ENCODE peak calls at places on chromosomes 4 and X, in four cellular contexts. V is osteocyte, C is smooth muscle cell of the brain vasculature, P is T-helper 17 cell. Z is an unnamed sample.

GRCh38 chr4:114924311-114924710 is 189.1 kb downstream of the NDST4 start:
- DNase-seq in V (no peak), C (peak), P (no peak), Z (no peak)

GRCh38 chr4:144288011-144288903 is 147.7 kb upstream of the GYPA start:
- DNase-seq in V (no peak), C (no peak), P (no peak), Z (no peak)

GRCh38 chr4:16677545-16677944 is 220.9 kb downstream of the LDB2 start:
- DNase-seq in V (no peak), C (no peak), P (no peak), Z (no peak)

GRCh38 chrX:118231464-118231863 is 114.4 kb upstream of the WDR44 start:
- DNase-seq in V (no peak), C (no peak), P (no peak), Z (no peak)

GRCh38 chr4:27149541-27150212 is 289.0 kb downstream of the STIM2 start:
- DNase-seq in V (no peak), C (no peak), P (no peak), Z (no peak)

GRCh38 chr4:80540785-80541469 is 205.4 kb downstream of the CFAP299 start:
- DNase-seq in V (no peak), C (no peak), P (no peak), Z (no peak)

GRCh38 chr4:188455353-188455752 is 316.1 kb downstream of the TRIML1 start:
- DNase-seq in V (no peak), C (no peak), P (no peak), Z (no peak)

GRCh38 chrX:130165181-130165702 is 399 bp downstream of the AIFM1 start:
- DNase-seq in V (no peak), C (no peak), P (no peak), Z (no peak)

GRCh38 chr4:186021461-186022167 is 47.3 kb upstream of the TLR3 start:
- DNase-seq in V (peak), C (no peak), P (no peak), Z (no peak)

GRCh38 chrX:64977830-64978229 is 1.6 kb upstream of the ZC4H2 start:
- DNase-seq in V (no peak), C (no peak), P (no peak), Z (no peak)

GRCh38 chrX:25860322-25860721 is 277.8 kb upstream of the MAGEB18 start:
- DNase-seq in V (no peak), C (no peak), P (no peak), Z (no peak)

GRCh38 chr4:10524196-10524833 is 67.1 kb upstream of the ZNF518B start:
- DNase-seq in V (no peak), C (no peak), P (no peak), Z (no peak)

GRCh38 chr4:179097741-179098140 is 1655.5 kb upstream of the AGA start:
- DNase-seq in V (no peak), C (no peak), P (no peak), Z (no peak)

Z was measured in cardiac septum.